ENCODE peak calls at places on chromosomes 16 and 17, in four cellular contexts. A is vagina, X is AG08395, J is astrocyte of the cerebellum. G is an unnamed sample.

GRCh38 chr16:3945751-3946603 is 65.5 kb upstream of the CREBBP start:
- DNase-seq in A (no peak), X (peak), J (peak), G (peak)

GRCh38 chr17:61185385-61185784 is 214.3 kb upstream of the TBX2 start:
- DNase-seq in A (no peak), X (no peak), J (no peak), G (no peak)

GRCh38 chr17:29838961-29839360 is 91.1 kb downstream of the SSH2 start:
- DNase-seq in A (no peak), X (no peak), J (no peak), G (peak)

GRCh38 chr16:69724981-69725479 is 1.3 kb downstream of the NQO1 start:
- DNase-seq in A (no peak), X (no peak), J (no peak), G (peak)

GRCh38 chr16:10833271-10833670 is 14.7 kb upstream of the TVP23A start:
- DNase-seq in A (no peak), X (no peak), J (no peak), G (no peak)

GRCh38 chr16:69863882-69864281 is 87.3 kb upstream of the CLEC18A start:
- DNase-seq in A (no peak), X (no peak), J (no peak), G (no peak)

GRCh38 chr16:53434436-53435065 is at the start of gene RBL2:
- DNase-seq in A (no peak), X (peak), J (no peak), G (peak)

GRCh38 chr17:17382901-17383300 is 79.7 kb downstream of the NT5M start:
- DNase-seq in A (no peak), X (no peak), J (no peak), G (no peak)

GRCh38 chr17:68697850-68698313 is 96.7 kb upstream of the FAM20A start:
- DNase-seq in A (no peak), X (peak), J (no peak), G (peak)

GRCh38 chr17:44188757-44189403 is 2.1 kb downstream of the TMUB2 start:
- DNase-seq in A (no peak), X (no peak), J (no peak), G (no peak)

GRCh38 chr16:57140866-57141668 is 44.8 kb downstream of the PSME3IP1 start:
- DNase-seq in A (no peak), X (no peak), J (no peak), G (no peak)

GRCh38 chr16:1509307-1510221 is 16.4 kb downstream of the TELO2 start:
- DNase-seq in A (no peak), X (no peak), J (no peak), G (no peak)

GRCh38 chr16:68866933-68867332 is 23.6 kb downstream of the TANGO6 start:
- DNase-seq in A (no peak), X (no peak), J (no peak), G (no peak)

GRCh38 chr17:3988297-3989120 is 24.3 kb upstream of the ATP2A3 start:
- DNase-seq in A (no peak), X (no peak), J (no peak), G (no peak)